ENCODE peak calls at places on chromosomes 12 and 14, in four cellular contexts. T, C, W and Z are unnamed samples.

GRCh38 chr12:68011206-68011881 is 22.1 kb downstream of the IFNG-AS1 start:
- DNase-seq in T (no peak), C (no peak), W (no peak), Z (no peak)

GRCh38 chr12:4353785-4354208 is 25.7 kb downstream of the FGF23 start:
- DNase-seq in T (peak), C (no peak), W (peak), Z (no peak)

GRCh38 chr12:125110641-125111360 is 45.6 kb downstream of the AACS start:
- DNase-seq in T (peak), C (no peak), W (peak), Z (no peak)

GRCh38 chr14:91395998-91396660 is 21.5 kb downstream of the CCDC88C start:
- DNase-seq in T (no peak), C (no peak), W (no peak), Z (no peak)

GRCh38 chr14:104281768-104282301 is 143.4 kb downstream of the KIF26A start:
- DNase-seq in T (no peak), C (no peak), W (no peak), Z (no peak)

GRCh38 chr12:53539526-53539925 is 32.2 kb upstream of the NPFF start:
- DNase-seq in T (no peak), C (no peak), W (no peak), Z (no peak)

GRCh38 chr12:26524862-26525465 is 308.0 kb downstream of the ITPR2 start:
- DNase-seq in T (peak), C (no peak), W (peak), Z (peak)

GRCh38 chr12:39503445-39503844 is 60.5 kb upstream of the KIF21A start:
- DNase-seq in T (peak), C (no peak), W (peak), Z (no peak)

GRCh38 chr14:75558440-75558839 is 20.0 kb upstream of the FLVCR2 start:
- DNase-seq in T (peak), C (no peak), W (no peak), Z (no peak)

GRCh38 chr12:75977952-75978671 is 53.5 kb downstream of the PHLDA1 start:
- DNase-seq in T (peak), C (peak), W (peak), Z (peak)

GRCh38 chr12:87259405-87259804 is 769.8 kb downstream of the C12orf50 start:
- DNase-seq in T (no peak), C (no peak), W (peak), Z (no peak)

GRCh38 chr12:47361389-47362031 is 281.8 kb upstream of the AMIGO2 start:
- DNase-seq in T (no peak), C (peak), W (no peak), Z (no peak)

GRCh38 chr12:69662764-69663163 is 36.3 kb downstream of the BEST3 start:
- DNase-seq in T (no peak), C (no peak), W (no peak), Z (no peak)

GRCh38 chr14:93970589-93970966 is 5.8 kb downstream of the ASB2 start:
- DNase-seq in T (no peak), C (no peak), W (no peak), Z (no peak)

GRCh38 chr12:127024791-127025190 is 1242.2 kb upstream of the TMEM132C start:
- DNase-seq in T (no peak), C (no peak), W (no peak), Z (no peak)

DNA sequence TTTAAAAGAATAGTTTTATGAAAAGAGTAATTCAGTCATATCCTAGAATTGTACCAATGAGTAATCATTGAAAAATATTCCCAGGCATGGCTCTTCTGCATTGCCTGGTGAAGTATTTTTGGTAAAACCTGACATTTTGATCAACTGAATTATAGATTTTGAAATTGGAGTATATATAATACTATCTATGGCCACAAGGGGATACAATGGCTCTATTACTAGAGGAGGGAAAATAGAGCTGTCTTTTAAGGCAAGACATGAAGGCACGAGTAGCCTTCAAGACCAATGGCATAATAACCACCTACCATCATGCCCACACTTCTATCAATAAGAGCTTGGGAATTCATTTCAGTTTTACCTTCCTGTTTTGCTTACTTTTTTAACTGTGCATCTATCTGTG is 1241.4 kb upstream of the TMEM132C start:
- DNase-seq in T (peak), C (no peak), W (no peak), Z (peak)
- TF ChIP-seq CTCF in T (peak), C (no peak), W (no peak), Z (peak)

GRCh38 chr12:124000111-124000510 is 27.1 kb downstream of the ZNF664 start:
- DNase-seq in T (no peak), C (no peak), W (no peak), Z (no peak)

GRCh38 chr12:124004233-124004875 is 31.3 kb downstream of the ZNF664 start:
- DNase-seq in T (no peak), C (no peak), W (peak), Z (no peak)

GRCh38 chr12:124001343-124001742 is 28.3 kb downstream of the ZNF664 start:
- DNase-seq in T (no peak), C (no peak), W (no peak), Z (no peak)

GRCh38 chr12:124002654-124003053 is 29.6 kb downstream of the ZNF664 start:
- DNase-seq in T (no peak), C (no peak), W (no peak), Z (no peak)

DNA sequence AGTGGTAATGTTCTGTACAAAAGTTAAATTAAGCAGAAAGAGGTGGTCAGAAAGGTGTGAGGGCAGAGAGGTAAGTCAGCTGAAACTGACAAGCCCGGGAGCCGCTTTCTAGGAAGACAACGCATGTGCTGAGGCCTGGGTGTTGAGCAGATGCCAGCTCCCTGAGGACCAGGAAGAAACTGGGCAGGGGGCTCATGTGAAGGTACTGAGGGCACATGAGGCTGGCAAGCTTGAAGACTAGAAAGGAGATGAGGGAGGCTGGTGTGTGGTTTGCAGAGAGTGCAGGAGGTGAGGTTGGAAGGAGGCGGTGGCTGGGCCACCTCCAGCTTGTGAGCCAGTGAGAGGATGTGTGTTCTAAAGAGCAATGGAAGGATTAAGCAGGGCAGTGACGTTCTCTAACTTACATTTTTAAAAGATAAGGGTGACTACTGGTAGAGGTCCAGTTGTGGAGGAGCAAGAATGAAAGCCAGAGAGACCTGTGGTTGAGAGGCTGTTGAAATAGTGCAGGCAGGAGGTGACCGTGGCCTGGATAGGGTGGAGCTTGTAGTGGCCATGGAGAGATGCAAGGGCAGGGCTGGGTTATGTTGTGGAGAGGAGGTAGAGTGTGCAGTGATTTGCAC is 29.1 kb downstream of the ZNF664 start:
- DNase-seq in T (peak), C (no peak), W (no peak), Z (no peak)
- TF ChIP-seq CTCF in T (no peak), C (no peak), W (no peak), Z (no peak)

GRCh38 chr12:113846275-113846674 is 119.8 kb downstream of the RBM19 start:
- DNase-seq in T (peak), C (no peak), W (no peak), Z (no peak)

GRCh38 chr12:113841786-113842185 is 124.3 kb downstream of the RBM19 start:
- DNase-seq in T (no peak), C (no peak), W (no peak), Z (no peak)

GRCh38 chr12:113844495-113845175 is 121.5 kb downstream of the RBM19 start:
- DNase-seq in T (no peak), C (no peak), W (no peak), Z (no peak)

GRCh38 chr12:113840401-113841042 is 125.6 kb downstream of the RBM19 start:
- DNase-seq in T (no peak), C (no peak), W (no peak), Z (no peak)

GRCh38 chr12:113842699-113843098 is 123.4 kb downstream of the RBM19 start:
- DNase-seq in T (no peak), C (no peak), W (no peak), Z (no peak)
- TF ChIP-seq CTCF in T (no peak), C (no peak), W (no peak), Z (no peak)

GRCh38 chr12:20367731-20368652 is at the start of gene PDE3A:
- DNase-seq in T (peak), C (peak), W (peak), Z (peak)
- TF ChIP-seq CTCF in T (peak), C (no peak), W (no peak), Z (peak)

DNA sequence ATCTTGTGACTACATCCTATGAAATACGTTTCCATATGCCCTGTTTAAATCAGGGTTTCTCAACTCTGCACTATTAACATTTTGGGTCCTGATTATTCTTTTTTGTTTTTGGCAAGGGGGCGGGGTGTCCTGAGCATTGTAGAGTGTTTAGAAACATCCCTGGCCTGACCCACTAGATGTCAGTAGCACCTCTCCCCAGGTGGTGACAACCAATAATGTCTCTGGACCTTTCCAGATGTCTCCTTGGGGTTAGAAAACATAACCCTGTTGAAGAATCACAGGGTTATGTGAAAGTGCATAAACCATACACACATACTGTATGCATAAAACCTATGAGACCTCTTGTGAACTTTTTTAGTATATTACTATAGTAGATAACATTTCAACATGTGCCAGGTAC is 1.4 kb downstream of the ACAD10 start:
- DNase-seq in T (no peak), C (no peak), W (no peak), Z (peak)
- TF ChIP-seq CTCF in T (no peak), C (no peak), W (no peak), Z (peak)

GRCh38 chr12:118036672-118037411 is 20.3 kb downstream of the RFC5 start:
- DNase-seq in T (no peak), C (no peak), W (no peak), Z (no peak)
- TF ChIP-seq CTCF in T (no peak), C (no peak), W (no peak), Z (no peak)

GRCh38 chr12:10612110-10612509 is 1.3 kb downstream of the MAGOHB start:
- DNase-seq in T (no peak), C (no peak), W (no peak), Z (no peak)

GRCh38 chr12:10610188-10610587 is 3.2 kb downstream of the MAGOHB start:
- DNase-seq in T (no peak), C (no peak), W (no peak), Z (no peak)

GRCh38 chr12:10613334-10614055 is at the start of gene MAGOHB:
- DNase-seq in T (peak), C (peak), W (peak), Z (peak)

GRCh38 chr12:10612954-10613333 is 465 bp downstream of the MAGOHB start:
- DNase-seq in T (no peak), C (no peak), W (peak), Z (no peak)

GRCh38 chr12:10607885-10608458 is 5.4 kb downstream of the MAGOHB start:
- DNase-seq in T (peak), C (no peak), W (peak), Z (peak)
- TF ChIP-seq CTCF in T (peak), C (no peak), W (peak), Z (peak)